ENCODE peak calls at places on chromosome 11, in ten cellular contexts. E, T, B, P, D, J, O, A, Q and M are unnamed samples.

GRCh38 chr11:12618743-12619540 is 55.3 kb upstream of the TEAD1 start:
- DNase-seq in E (no peak), T (no peak), B (no peak), P (no peak), D (no peak), J (no peak), O (no peak), A (no peak), Q (no peak), M (no peak)

GRCh38 chr11:95790933-95791247 is 592 bp downstream of the CEP57 start:
- DNase-seq in E (peak), T (peak), B (peak), P (peak), D (peak), J (peak), O (peak), A (peak), Q (peak), M (peak)

GRCh38 chr11:42239102-42239501 is 779.6 kb upstream of the LRRC4C start:
- DNase-seq in E (peak), T (no peak), B (no peak), P (no peak), D (peak), J (no peak), O (no peak), A (no peak), Q (no peak), M (no peak)

GRCh38 chr11:77069969-77070582 is 3.3 kb downstream of the CAPN5 start:
- DNase-seq in E (no peak), T (no peak), B (no peak), P (no peak), D (no peak), J (no peak), O (no peak), A (no peak), Q (no peak), M (no peak)

GRCh38 chr11:67230406-67230805 is 35.9 kb upstream of the GRK2 start:
- DNase-seq in E (no peak), T (no peak), B (no peak), P (no peak), D (no peak), J (no peak), O (no peak), A (no peak), Q (no peak), M (no peak)

GRCh38 chr11:66727883-66728759 is 895 bp downstream of the SPTBN2 start:
- DNase-seq in E (no peak), T (no peak), B (no peak), P (no peak), D (no peak), J (no peak), O (peak), A (no peak), Q (no peak), M (no peak)

GRCh38 chr11:17750817-17751165 is 16.2 kb downstream of the KCNC1 start:
- DNase-seq in E (no peak), T (no peak), B (no peak), P (no peak), D (no peak), J (no peak), O (no peak), A (no peak), Q (no peak), M (no peak)

GRCh38 chr11:10409207-10409661 is 45.8 kb upstream of the AMPD3 start:
- DNase-seq in E (no peak), T (no peak), B (no peak), P (no peak), D (no peak), J (no peak), O (no peak), A (no peak), Q (no peak), M (no peak)

GRCh38 chr11:61149624-61150615 is 11.3 kb downstream of the VPS37C start:
- DNase-seq in E (peak), T (no peak), B (no peak), P (no peak), D (no peak), J (no peak), O (no peak), A (no peak), Q (peak), M (peak)

GRCh38 chr11:16322190-16322589 is 34.2 kb downstream of the SOX6 start:
- DNase-seq in E (no peak), T (no peak), B (no peak), P (no peak), D (no peak), J (no peak), O (no peak), A (no peak), Q (no peak), M (no peak)

GRCh38 chr11:112584674-112585073 is 324.0 kb upstream of the PLET1 start:
- DNase-seq in E (peak), T (no peak), B (no peak), P (no peak), D (no peak), J (no peak), O (peak), A (no peak), Q (no peak), M (peak)